ENCODE peak calls at places on chromosomes 2 and 18, in ten cellular contexts. A is PC-3, H is IMR-90, P is fibroblast of lung, O is K562, J is astrocyte, F is mesendoderm, U is H9, X is HCT116, V is GM23248. E is an unnamed sample.

GRCh38 chr2:241801611-241802420 is 7.2 kb upstream of the NEU4 start:
- DNase-seq in A (no peak), H (no peak), P (no peak), O (peak), J (no peak), F (peak), U (peak), X (no peak), V (no peak), E (no peak)

GRCh38 chr2:45469314-45470099 is 141.6 kb downstream of the SRBD1 start:
- DNase-seq in A (peak), H (no peak), P (no peak), O (no peak), J (no peak), F (no peak), U (no peak), X (no peak), V (no peak), E (no peak)

GRCh38 chr2:147045113-147045512 is 799.7 kb upstream of the ACVR2A start:
- DNase-seq in A (peak), H (peak), P (peak), O (peak), J (peak), F (peak), U (peak), X (peak), V (peak), E (peak)

GRCh38 chr2:179348921-179349320 is 84.3 kb upstream of the SESTD1 start:
- DNase-seq in A (no peak), H (no peak), P (no peak), O (no peak), J (no peak), F (no peak), U (no peak), X (no peak), V (peak), E (peak)

GRCh38 chr2:241809383-241810303 is 650 bp downstream of the NEU4 start:
- DNase-seq in A (no peak), H (no peak), P (no peak), O (peak), J (no peak), F (no peak), U (no peak), X (no peak), V (no peak), E (no peak)

GRCh38 chr2:18856766-18857165 is 267.4 kb upstream of the NT5C1B start:
- DNase-seq in A (no peak), H (no peak), P (peak), O (no peak), J (no peak), F (no peak), U (no peak), X (no peak), V (peak), E (no peak)

GRCh38 chr2:1219901-1220691 is 193.2 kb upstream of the TPO start:
- DNase-seq in A (no peak), H (no peak), P (no peak), O (no peak), J (no peak), F (no peak), U (no peak), X (no peak), V (peak), E (no peak)

GRCh38 chr18:13147146-13147545 is 71.4 kb upstream of the LDLRAD4 start:
- DNase-seq in A (no peak), H (no peak), P (no peak), O (no peak), J (no peak), F (no peak), U (no peak), X (no peak), V (no peak), E (no peak)

GRCh38 chr2:239380831-239381708 is 19.8 kb downstream of the HDAC4 start:
- DNase-seq in A (no peak), H (no peak), P (no peak), O (no peak), J (no peak), F (no peak), U (no peak), X (no peak), V (no peak), E (no peak)

GRCh38 chr2:10282621-10283105 is 20.0 kb upstream of the HPCAL1 start:
- DNase-seq in A (peak), H (no peak), P (no peak), O (no peak), J (no peak), F (no peak), U (no peak), X (no peak), V (no peak), E (no peak)

GRCh38 chr2:118003396-118003824 is 10.5 kb downstream of the CCDC93 start:
- DNase-seq in A (peak), H (peak), P (peak), O (peak), J (peak), F (peak), U (peak), X (peak), V (peak), E (peak)

GRCh38 chr2:25227576-25227975 is 59.2 kb upstream of the POMC start:
- DNase-seq in A (no peak), H (no peak), P (no peak), O (peak), J (no peak), F (peak), U (no peak), X (no peak), V (no peak), E (peak)

GRCh38 chr2:85699325-85699724 is 5.2 kb downstream of the GNLY start:
- DNase-seq in A (no peak), H (no peak), P (no peak), O (peak), J (no peak), F (no peak), U (no peak), X (no peak), V (no peak), E (no peak)

GRCh38 chr2:182649316-182649715 is 66.7 kb upstream of the DNAJC10 start:
- DNase-seq in A (peak), H (peak), P (peak), O (no peak), J (peak), F (peak), U (peak), X (peak), V (peak), E (peak)

GRCh38 chr18:12625242-12625641 is 32.7 kb downstream of the SPIRE1 start:
- DNase-seq in A (no peak), H (no peak), P (no peak), O (no peak), J (no peak), F (no peak), U (no peak), X (no peak), V (no peak), E (no peak)

GRCh38 chr2:223010641-223011040 is 41.3 kb upstream of the KCNE4 start:
- DNase-seq in A (peak), H (peak), P (peak), O (no peak), J (peak), F (no peak), U (no peak), X (no peak), V (peak), E (no peak)

GRCh38 chr2:72085036-72085435 is 62.6 kb downstream of the CYP26B1 start:
- DNase-seq in A (no peak), H (no peak), P (no peak), O (no peak), J (no peak), F (no peak), U (no peak), X (no peak), V (no peak), E (no peak)

GRCh38 chr2:118510807-118511206 is 336.6 kb downstream of the EN1 start:
- DNase-seq in A (no peak), H (no peak), P (no peak), O (no peak), J (no peak), F (no peak), U (no peak), X (no peak), V (no peak), E (no peak)

GRCh38 chr2:141595531-141595930 is 535.3 kb downstream of the LRP1B start:
- DNase-seq in A (no peak), H (no peak), P (peak), O (no peak), J (no peak), F (no peak), U (no peak), X (no peak), V (no peak), E (no peak)

GRCh38 chr2:125746321-125746983 is 909.5 kb upstream of the GYPC start:
- DNase-seq in A (no peak), H (no peak), P (no peak), O (no peak), J (no peak), F (no peak), U (no peak), X (no peak), V (no peak), E (peak)

GRCh38 chr2:145751634-145752033 is 1231.7 kb upstream of the ZEB2 start:
- DNase-seq in A (peak), H (peak), P (peak), O (no peak), J (peak), F (peak), U (no peak), X (no peak), V (peak), E (no peak)

GRCh38 chr2:68203587-68203986 is 45.9 kb downstream of the PNO1 start:
- DNase-seq in A (no peak), H (no peak), P (no peak), O (no peak), J (no peak), F (no peak), U (no peak), X (no peak), V (no peak), E (no peak)

GRCh38 chr2:237614151-237614720 is 13.2 kb upstream of the LRRFIP1 start:
- DNase-seq in A (no peak), H (peak), P (peak), O (no peak), J (peak), F (peak), U (peak), X (no peak), V (no peak), E (peak)

GRCh38 chr2:121205321-121205942 is 79.6 kb downstream of the TFCP2L1 start:
- DNase-seq in A (peak), H (no peak), P (peak), O (peak), J (peak), F (no peak), U (no peak), X (no peak), V (peak), E (no peak)

GRCh38 chr2:207073791-207074678 is 91.7 kb downstream of the KLF7 start:
- DNase-seq in A (peak), H (peak), P (peak), O (no peak), J (peak), F (peak), U (no peak), X (no peak), V (peak), E (no peak)

GRCh38 chr2:163850036-163850435 is 114.2 kb upstream of the FIGN start:
- DNase-seq in A (peak), H (no peak), P (no peak), O (no peak), J (no peak), F (peak), U (no peak), X (no peak), V (no peak), E (no peak)

GRCh38 chr2:130824492-130825061 is 12.1 kb upstream of the ARHGEF4 start:
- DNase-seq in A (peak), H (peak), P (peak), O (no peak), J (peak), F (peak), U (no peak), X (no peak), V (peak), E (no peak)

GRCh38 chr2:143692162-143692561 is 562.9 kb downstream of the ARHGAP15 start:
- DNase-seq in A (no peak), H (no peak), P (no peak), O (no peak), J (no peak), F (peak), U (no peak), X (no peak), V (no peak), E (peak)

GRCh38 chr2:182482511-182482910 is 55.7 kb upstream of the PDE1A start:
- DNase-seq in A (no peak), H (no peak), P (no peak), O (no peak), J (no peak), F (peak), U (no peak), X (no peak), V (no peak), E (peak)

GRCh38 chr18:13427354-13427753 is 208.8 kb downstream of the LDLRAD4 start:
- DNase-seq in A (no peak), H (no peak), P (no peak), O (no peak), J (no peak), F (no peak), U (no peak), X (no peak), V (no peak), E (no peak)

GRCh38 chr2:185187421-185187820 is 551.2 kb upstream of the FSIP2 start:
- DNase-seq in A (peak), H (no peak), P (no peak), O (no peak), J (no peak), F (no peak), U (no peak), X (no peak), V (no peak), E (no peak)

GRCh38 chr18:24567199-24567598 is 106.8 kb downstream of the HRH4 start:
- DNase-seq in A (peak), H (peak), P (peak), O (no peak), J (peak), F (peak), U (no peak), X (no peak), V (peak), E (no peak)

GRCh38 chr2:70790079-70790963 is at the start of gene FIGLA:
- DNase-seq in A (no peak), H (no peak), P (no peak), O (no peak), J (no peak), F (peak), U (peak), X (no peak), V (no peak), E (peak)

GRCh38 chr2:20370191-20370590 is 19.5 kb upstream of the PUM2 start:
- DNase-seq in A (no peak), H (peak), P (no peak), O (no peak), J (no peak), F (no peak), U (no peak), X (no peak), V (no peak), E (no peak)

GRCh38 chr2:101305044-101305443 is 3.5 kb downstream of the RNF149 start:
- DNase-seq in A (no peak), H (no peak), P (no peak), O (no peak), J (no peak), F (no peak), U (no peak), X (no peak), V (peak), E (no peak)
- H3K9ac ChIP-seq in A (no peak), H (no peak), P (no peak), O (no peak), J (peak), F (no peak), U (no peak), X (no peak), V (peak), E (no peak)

DNA sequence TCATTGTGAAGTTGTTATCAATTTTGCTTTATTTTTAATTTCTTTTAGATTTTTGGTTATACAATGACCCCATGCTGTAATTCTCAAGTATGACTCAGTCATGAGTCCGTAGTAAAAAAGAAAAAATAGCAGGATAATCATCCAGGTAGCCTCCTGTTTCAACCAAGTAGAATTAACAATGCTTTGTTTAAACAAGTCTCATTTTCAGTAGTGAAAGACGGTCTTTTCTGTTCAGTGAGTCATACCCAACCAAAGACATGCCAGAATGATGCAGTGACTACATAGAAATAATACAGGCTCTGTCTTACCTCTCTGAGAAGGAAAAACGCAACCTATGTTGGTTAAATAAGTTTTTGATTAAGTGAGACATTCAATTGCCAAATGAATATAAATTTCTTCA is 67.8 kb upstream of the DSC1 start:
- DNase-seq in A (peak), H (peak), P (peak), O (no peak), J (peak), F (no peak), U (no peak), X (peak), V (no peak), E (no peak)
- H3K9ac ChIP-seq in A (peak), H (no peak), P (no peak), O (no peak), J (no peak), F (no peak), U (no peak), X (peak), V (no peak), E (no peak)

GRCh38 chr2:240437181-240437860 is 1.9 kb downstream of the GPC1 start:
- DNase-seq in A (no peak), H (no peak), P (no peak), O (no peak), J (no peak), F (no peak), U (no peak), X (no peak), V (no peak), E (no peak)
- H3K9ac ChIP-seq in A (peak), H (peak), P (peak), O (no peak), J (peak), F (peak), U (no peak), X (peak), V (peak), E (no peak)

DNA sequence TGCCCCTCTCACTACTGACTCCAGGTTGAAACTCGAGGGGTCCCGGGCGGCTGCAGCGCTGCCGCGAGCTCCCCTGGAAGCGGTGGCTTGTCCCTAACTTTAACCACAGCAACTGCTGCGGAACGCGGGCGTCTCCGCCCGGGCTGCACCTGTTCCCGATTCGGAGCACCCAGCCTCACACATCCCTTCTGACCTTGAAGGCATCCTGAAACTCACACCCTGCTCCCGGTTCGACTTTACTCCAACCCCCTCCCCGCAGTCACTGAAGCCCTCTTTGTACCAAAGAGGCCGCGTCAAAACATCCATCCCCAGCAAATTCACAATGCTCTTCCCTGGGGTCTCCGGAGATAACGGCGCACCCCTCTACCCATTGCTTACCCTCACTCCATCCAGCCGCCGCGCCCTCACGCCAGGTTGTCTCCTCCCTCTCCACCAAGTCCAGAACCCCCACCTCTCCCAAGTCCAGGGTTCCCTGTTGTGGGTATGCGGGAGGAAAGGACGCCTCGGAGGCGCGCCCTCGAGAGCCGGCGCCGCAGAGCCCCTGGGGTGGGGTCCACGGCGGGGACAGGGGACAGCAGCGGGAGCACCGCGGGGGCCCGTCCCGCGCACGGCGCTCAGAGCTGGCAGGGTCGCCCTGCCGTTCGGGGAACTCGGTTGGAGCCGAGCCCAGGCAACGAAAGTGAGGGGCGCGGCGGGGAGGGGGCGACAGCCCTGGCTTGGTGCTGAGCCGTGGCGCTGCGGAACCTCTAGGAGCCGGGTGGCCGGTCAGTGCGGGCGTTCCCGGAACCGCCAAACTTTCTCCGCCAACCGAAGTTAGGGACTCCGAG is 938 bp downstream of the MYO5B start:
- DNase-seq in A (peak), H (no peak), P (no peak), O (no peak), J (no peak), F (peak), U (peak), X (no peak), V (no peak), E (peak)
- H3K9ac ChIP-seq in A (peak), H (no peak), P (no peak), O (no peak), J (no peak), F (peak), U (no peak), X (peak), V (no peak), E (no peak)

GRCh38 chr2:197311521-197312033 is 997 bp upstream of the ANKRD44 start:
- DNase-seq in A (peak), H (no peak), P (peak), O (no peak), J (peak), F (peak), U (no peak), X (no peak), V (peak), E (no peak)

GRCh38 chr2:197312186-197312585 is 1.6 kb upstream of the ANKRD44 start:
- DNase-seq in A (no peak), H (no peak), P (no peak), O (no peak), J (no peak), F (no peak), U (no peak), X (no peak), V (peak), E (no peak)

GRCh38 chr2:197309369-197310231 is 980 bp downstream of the ANKRD44 start:
- DNase-seq in A (no peak), H (no peak), P (no peak), O (no peak), J (no peak), F (peak), U (peak), X (no peak), V (peak), E (peak)

GRCh38 chr2:197310271-197310939 is at the start of gene ANKRD44:
- DNase-seq in A (peak), H (peak), P (peak), O (peak), J (peak), F (peak), U (peak), X (peak), V (peak), E (peak)

DNA sequence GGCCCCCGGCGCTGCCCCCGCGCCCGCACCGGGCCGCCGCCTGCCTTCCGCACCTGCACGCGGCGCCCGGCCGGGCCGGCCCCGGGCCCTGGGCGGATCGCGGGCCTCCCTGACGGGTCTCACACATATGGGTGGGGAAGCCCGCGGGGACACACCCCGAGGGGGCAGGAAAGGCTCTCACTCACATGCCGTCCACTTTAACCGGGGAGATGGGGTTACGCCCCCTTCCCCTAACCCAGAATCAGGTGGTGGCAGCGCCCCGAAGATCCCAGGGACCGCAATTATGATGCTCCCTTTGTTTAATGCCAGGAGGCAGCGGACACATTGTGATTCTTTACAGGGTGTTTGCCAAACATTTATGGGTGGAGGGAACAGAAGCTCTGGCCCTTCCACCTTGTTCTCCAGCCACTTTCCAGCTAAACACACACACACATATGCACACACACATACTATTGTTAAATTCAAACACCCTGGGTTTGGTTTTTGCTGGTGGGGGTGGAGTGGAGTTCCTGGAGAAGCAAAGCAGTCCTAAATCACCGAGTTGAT is 433 bp upstream of the ANKRD44 start:
- DNase-seq in A (no peak), H (no peak), P (no peak), O (no peak), J (no peak), F (no peak), U (no peak), X (no peak), V (peak), E (no peak)
- H3K9ac ChIP-seq in A (peak), H (peak), P (no peak), O (no peak), J (peak), F (peak), U (peak), X (peak), V (peak), E (peak)